ENCODE peak calls at places on chromosomes 3 and 15, in seven cellular contexts. C is A172, E is Panc1, M is EH, Q is body of pancreas, K is dorsolateral prefrontal cortex, R is M059J. T is an unnamed sample.

GRCh38 chr3:89113887-89114840 is 6.7 kb downstream of the EPHA3 start:
- DNase-seq in Q (peak), R (peak), C (no peak), K (peak), M (peak), E (no peak), T (peak)

GRCh38 chr3:73933585-73933984 is 308.8 kb upstream of the PDZRN3 start:
- DNase-seq in Q (no peak), R (no peak), C (no peak), E (no peak), M (no peak), K (no peak), T (no peak)

GRCh38 chr3:145807990-145808389 is 353.0 kb downstream of the PLOD2 start:
- DNase-seq in R (peak), E (no peak), K (no peak), M (peak), C (peak), Q (peak), T (no peak)

GRCh38 chr3:36892457-36893136 is 52.3 kb downstream of the TRANK1 start:
- DNase-seq in M (no peak), E (no peak), K (no peak), Q (no peak), C (no peak), R (no peak), T (no peak)

GRCh38 chr15:37031198-37031597 is 69.2 kb downstream of the MEIS2 start:
- DNase-seq in E (no peak), R (peak), Q (no peak), C (no peak), K (no peak), M (peak), T (no peak)

GRCh38 chr3:196650740-196651311 is 11.3 kb downstream of the NRROS start:
- DNase-seq in Q (no peak), E (peak), R (peak), C (peak), K (no peak), M (peak), T (no peak)

GRCh38 chr15:95266481-95267061 is 1035.2 kb downstream of the MCTP2 start:
- DNase-seq in E (no peak), C (no peak), R (no peak), K (no peak), M (peak), Q (no peak), T (no peak)

GRCh38 chr3:9098716-9099675 is 135.7 kb upstream of the RAD18 start:
- DNase-seq in R (peak), Q (peak), K (no peak), C (no peak), E (no peak), M (no peak), T (peak)

GRCh38 chr15:73965094-73965729 is 26.9 kb downstream of the STOML1 start:
- DNase-seq in C (no peak), R (no peak), Q (no peak), E (no peak), M (no peak), K (no peak), T (no peak)

GRCh38 chr15:66484539-66485112 is 12.9 kb downstream of the SNAPC5 start:
- DNase-seq in M (no peak), K (no peak), C (no peak), Q (no peak), R (no peak), E (no peak), T (no peak)

GRCh38 chr15:25863067-25863967 is at the start of gene ATP10A:
- DNase-seq in C (no peak), E (no peak), M (peak), Q (no peak), K (no peak), R (no peak), T (no peak)

GRCh38 chr3:9681723-9682081 is 21.9 kb upstream of the CPNE9 start:
- DNase-seq in E (no peak), Q (peak), K (no peak), M (no peak), C (no peak), R (no peak), T (no peak)

GRCh38 chr3:153043729-153044314 is 118.2 kb upstream of the RAP2B start:
- DNase-seq in K (no peak), C (no peak), R (peak), M (peak), Q (no peak), E (no peak), T (no peak)

GRCh38 chr15:84725001-84725491 is 9.1 kb upstream of the SEC11A start:
- DNase-seq in K (no peak), C (peak), Q (no peak), E (no peak), M (peak), R (peak), T (no peak)

GRCh38 chr3:62493116-62493801 is 119.9 kb upstream of the FEZF2 start:
- DNase-seq in M (peak), K (no peak), R (no peak), Q (no peak), E (no peak), C (no peak), T (no peak)

GRCh38 chr15:80984856-80985255 is 4.8 kb downstream of the MESD start:
- DNase-seq in K (no peak), M (peak), C (no peak), R (no peak), Q (no peak), E (no peak), T (no peak)

GRCh38 chr3:176939022-176939817 is 258.1 kb downstream of the TBL1XR1 start:
- DNase-seq in C (peak), K (no peak), E (peak), M (peak), Q (peak), R (peak), T (no peak)

GRCh38 chr15:58146734-58147133 is 8.6 kb downstream of the AQP9 start:
- DNase-seq in M (no peak), E (peak), R (peak), Q (no peak), K (no peak), C (peak), T (no peak)

GRCh38 chr3:5302661-5303060 is 115.2 kb downstream of the EDEM1 start:
- DNase-seq in M (no peak), R (no peak), C (no peak), Q (no peak), E (no peak), K (no peak), T (no peak)

GRCh38 chr3:9940746-9941145 is 7.1 kb downstream of the CRELD1 start:
- DNase-seq in M (no peak), C (no peak), R (no peak), E (no peak), Q (no peak), K (no peak), T (no peak)

T was measured in C1 segment of cervical spinal cord.